ENCODE peak calls at places on chromosome 16, in five cellular contexts. B is AG09309, I is HepG2, W is iPS DF 6.9, H is heart right ventricle. Z is an unnamed sample.

GRCh38 chr16:81632392-81633146 is 146.5 kb upstream of the PLCG2 start:
- DNase-seq in B (no peak), I (no peak), W (no peak), H (no peak), Z (peak)

GRCh38 chr16:81599034-81599744 is 154.6 kb downstream of the CMIP start:
- DNase-seq in B (no peak), I (peak), W (no peak), H (no peak), Z (no peak)

GRCh38 chr16:16030449-16030848 is 81.0 kb downstream of the ABCC1 start:
- DNase-seq in B (no peak), I (no peak), W (no peak), H (no peak), Z (no peak)

GRCh38 chr16:67811899-67812298 is 5.2 kb downstream of the TSNAXIP1 start:
- DNase-seq in B (no peak), I (no peak), W (no peak), H (no peak), Z (no peak)

GRCh38 chr16:81445926-81446317 is 1.3 kb downstream of the CMIP start:
- DNase-seq in B (no peak), I (no peak), W (no peak), H (no peak), Z (no peak)

GRCh38 chr16:87278191-87279093 is 38.8 kb downstream of the C16orf95 start:
- DNase-seq in B (peak), I (peak), W (peak), H (peak), Z (peak)

GRCh38 chr16:55710466-55710865 is 54.7 kb downstream of the SLC6A2 start:
- DNase-seq in B (no peak), I (no peak), W (peak), H (no peak), Z (peak)

GRCh38 chr16:20291807-20292206 is 35.5 kb downstream of the GP2 start:
- DNase-seq in B (no peak), I (no peak), W (no peak), H (no peak), Z (no peak)

GRCh38 chr16:82761858-82762257 is 135.1 kb downstream of the CDH13 start:
- DNase-seq in B (no peak), I (no peak), W (no peak), H (no peak), Z (peak)

GRCh38 chr16:79092846-79093245 is 507.7 kb downstream of the MAF start:
- DNase-seq in B (no peak), I (no peak), W (no peak), H (no peak), Z (no peak)

GRCh38 chr16:57300387-57301125 is 16.1 kb upstream of the PLLP start:
- DNase-seq in B (peak), I (peak), W (peak), H (peak), Z (peak)

GRCh38 chr16:57299719-57300386 is 15.4 kb upstream of the PLLP start:
- DNase-seq in B (peak), I (peak), W (peak), H (peak), Z (peak)

GRCh38 chr16:57299009-57299718 is 14.7 kb upstream of the PLLP start:
- DNase-seq in B (no peak), I (peak), W (no peak), H (no peak), Z (peak)

GRCh38 chr16:57303021-57303909 is 18.8 kb upstream of the PLLP start:
- DNase-seq in B (no peak), I (no peak), W (no peak), H (no peak), Z (no peak)

DNA sequence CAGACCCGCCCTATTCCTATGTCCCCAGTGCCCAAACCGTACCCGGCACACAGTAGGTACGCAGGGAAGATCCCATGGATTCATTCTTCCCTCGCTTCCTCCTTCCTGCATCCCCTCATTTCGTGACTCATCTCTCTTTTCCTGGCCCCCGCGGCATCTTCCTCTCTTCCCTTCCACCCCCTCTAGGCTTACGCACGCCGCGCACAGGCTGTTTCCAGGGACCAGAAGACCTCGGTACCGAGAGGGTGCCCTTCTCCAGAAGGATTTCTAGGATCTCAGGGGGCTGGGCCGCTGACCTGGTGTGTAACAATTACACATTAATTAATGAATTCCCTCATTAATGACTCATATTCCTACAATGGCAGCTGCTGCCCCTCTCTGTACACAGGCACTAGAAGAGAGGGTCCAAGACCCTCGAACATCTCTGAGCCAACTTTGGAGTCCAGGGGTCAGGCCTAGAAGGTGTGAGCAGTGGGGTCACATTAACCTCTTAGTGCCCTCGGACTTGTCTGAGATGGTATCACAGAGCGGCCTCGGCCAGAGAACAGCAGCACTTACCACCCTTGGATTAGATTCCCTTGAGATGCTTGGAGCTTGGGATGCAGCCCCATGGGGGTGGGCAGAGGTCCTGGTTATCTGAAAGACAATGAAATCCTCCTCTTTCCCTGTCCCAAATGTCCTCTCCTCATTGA is 16.8 kb upstream of the PLLP start:
- DNase-seq in B (no peak), I (no peak), W (no peak), H (peak), Z (no peak)
- H3K4me3 ChIP-seq in B (no peak), I (peak), W (peak), H (peak), Z (peak)

DNA sequence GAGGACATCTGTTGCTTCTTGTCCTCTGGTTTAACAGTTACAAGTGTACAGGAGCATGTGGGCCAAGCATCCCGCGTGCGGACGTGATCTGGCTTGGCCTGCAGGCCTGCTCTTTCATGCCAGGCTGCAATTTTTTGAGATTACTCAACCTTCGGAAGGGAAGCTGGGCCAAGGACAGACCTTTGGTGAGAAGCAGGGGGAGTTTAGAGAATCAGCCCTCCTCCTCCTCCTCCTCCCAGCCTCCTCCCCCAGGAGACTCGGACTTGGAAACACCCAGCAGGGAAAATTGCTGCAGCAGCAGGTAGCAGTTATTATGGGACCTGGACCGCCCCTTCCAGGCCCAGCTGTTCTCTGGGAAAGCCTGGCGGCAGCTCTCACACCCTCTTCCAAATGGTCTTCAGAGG is 5.1 kb upstream of the KLHL36 start:
- DNase-seq in B (peak), I (peak), W (no peak), H (peak), Z (peak)
- H3K4me3 ChIP-seq in B (no peak), I (no peak), W (no peak), H (no peak), Z (no peak)

GRCh38 chr16:10362077-10362863 is 23.6 kb upstream of the ATF7IP2 start:
- DNase-seq in B (no peak), I (peak), W (no peak), H (no peak), Z (no peak)
- H3K4me3 ChIP-seq in B (no peak), I (no peak), W (no peak), H (no peak), Z (no peak)

DNA sequence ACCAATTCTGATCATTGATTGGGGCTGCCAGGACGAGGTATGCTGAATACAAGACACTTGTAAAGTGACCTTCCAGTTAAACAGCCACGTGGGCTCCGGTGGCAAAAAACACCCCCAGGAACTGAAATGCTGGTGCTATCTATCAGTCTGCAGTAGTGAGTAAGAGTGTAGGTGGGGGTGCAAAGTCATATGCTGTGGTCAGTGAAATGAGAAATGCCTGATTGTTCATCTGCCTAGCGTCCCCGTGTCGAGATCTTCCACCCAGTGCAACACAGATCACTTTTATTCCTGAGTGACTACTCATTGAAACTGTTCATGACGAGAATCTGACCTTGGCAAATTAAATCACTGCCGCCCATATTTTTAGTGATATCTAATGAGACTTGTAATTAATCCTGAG is 806.5 kb upstream of the GOT2 start:
- DNase-seq in B (no peak), I (no peak), W (no peak), H (no peak), Z (no peak)
- H3K4me3 ChIP-seq in B (no peak), I (no peak), W (no peak), H (no peak), Z (no peak)

Z was measured in cardiac fibroblast.